ENCODE peak calls at places on chromosome X, in nine cellular contexts. One of them, this sample, is unnamed.

GRCh38 chrX:140440891-140441290 is 64.0 kb downstream of the SOX3 start:
- DNase-seq in MM.1S: no peak
- DNase-seq in progenitor cell of endocrine pancreas: no peak
- DNase-seq in nephron progenitor cell: peak
- DNase-seq in glutamatergic neuron: peak
- DNase-seq in PC-9: no peak
- DNase-seq in GM13977: no peak
- DNase-seq in esophagus squamous epithelium: no peak
- DNase-seq in heart left ventricle: no peak
- DNase-seq in this sample: no peak

GRCh38 chrX:47697171-47697570 is 38.2 kb upstream of the UXT start:
- DNase-seq in MM.1S: no peak
- DNase-seq in progenitor cell of endocrine pancreas: no peak
- DNase-seq in nephron progenitor cell: no peak
- DNase-seq in glutamatergic neuron: no peak
- DNase-seq in PC-9: no peak
- DNase-seq in GM13977: no peak
- DNase-seq in esophagus squamous epithelium: no peak
- DNase-seq in heart left ventricle: no peak
- DNase-seq in this sample: no peak

GRCh38 chrX:31036895-31037294 is 34.9 kb downstream of the FTHL17 start:
- DNase-seq in MM.1S: peak
- DNase-seq in progenitor cell of endocrine pancreas: no peak
- DNase-seq in nephron progenitor cell: peak
- DNase-seq in glutamatergic neuron: peak
- DNase-seq in PC-9: peak
- DNase-seq in GM13977: peak
- DNase-seq in esophagus squamous epithelium: no peak
- DNase-seq in heart left ventricle: peak
- DNase-seq in this sample: peak

GRCh38 chrX:71638409-71638808 is 20.1 kb upstream of the CXCR3 start:
- DNase-seq in MM.1S: no peak
- DNase-seq in progenitor cell of endocrine pancreas: no peak
- DNase-seq in nephron progenitor cell: no peak
- DNase-seq in glutamatergic neuron: no peak
- DNase-seq in PC-9: no peak
- DNase-seq in GM13977: no peak
- DNase-seq in esophagus squamous epithelium: no peak
- DNase-seq in heart left ventricle: no peak
- DNase-seq in this sample: no peak

GRCh38 chrX:123835661-123836371 is 24.0 kb upstream of the XIAP start:
- DNase-seq in MM.1S: no peak
- DNase-seq in progenitor cell of endocrine pancreas: no peak
- DNase-seq in nephron progenitor cell: no peak
- DNase-seq in glutamatergic neuron: no peak
- DNase-seq in PC-9: peak
- DNase-seq in GM13977: no peak
- DNase-seq in esophagus squamous epithelium: no peak
- DNase-seq in heart left ventricle: no peak
- DNase-seq in this sample: no peak

GRCh38 chrX:74925210-74926088 is at the start of gene NEXMIF:
- DNase-seq in MM.1S: peak
- DNase-seq in progenitor cell of endocrine pancreas: peak
- DNase-seq in nephron progenitor cell: peak
- DNase-seq in glutamatergic neuron: peak
- DNase-seq in PC-9: peak
- DNase-seq in GM13977: peak
- DNase-seq in esophagus squamous epithelium: no peak
- DNase-seq in heart left ventricle: no peak
- DNase-seq in this sample: peak

GRCh38 chrX:151488677-151489076 is 74.8 kb upstream of the PASD1 start:
- DNase-seq in MM.1S: no peak
- DNase-seq in progenitor cell of endocrine pancreas: no peak
- DNase-seq in nephron progenitor cell: no peak
- DNase-seq in glutamatergic neuron: no peak
- DNase-seq in PC-9: peak
- DNase-seq in GM13977: peak
- DNase-seq in esophagus squamous epithelium: no peak
- DNase-seq in heart left ventricle: no peak
- DNase-seq in this sample: peak

GRCh38 chrX:150146271-150146888 is 208.1 kb upstream of the EOLA2 start:
- DNase-seq in MM.1S: no peak
- DNase-seq in progenitor cell of endocrine pancreas: no peak
- DNase-seq in nephron progenitor cell: no peak
- DNase-seq in glutamatergic neuron: no peak
- DNase-seq in PC-9: no peak
- DNase-seq in GM13977: no peak
- DNase-seq in esophagus squamous epithelium: no peak
- DNase-seq in heart left ventricle: no peak
- DNase-seq in this sample: no peak

GRCh38 chrX:102604327-102604726 is 5.0 kb downstream of the ARMCX5 start:
- DNase-seq in MM.1S: no peak
- DNase-seq in progenitor cell of endocrine pancreas: no peak
- DNase-seq in nephron progenitor cell: no peak
- DNase-seq in glutamatergic neuron: no peak
- DNase-seq in PC-9: no peak
- DNase-seq in GM13977: no peak
- DNase-seq in esophagus squamous epithelium: no peak
- DNase-seq in heart left ventricle: no peak
- DNase-seq in this sample: no peak

GRCh38 chrX:1502241-1502640 is 34.7 kb downstream of the P2RY8 start:
- DNase-seq in MM.1S: no peak
- DNase-seq in progenitor cell of endocrine pancreas: no peak
- DNase-seq in nephron progenitor cell: no peak
- DNase-seq in glutamatergic neuron: no peak
- DNase-seq in PC-9: no peak
- DNase-seq in GM13977: peak
- DNase-seq in esophagus squamous epithelium: no peak
- DNase-seq in heart left ventricle: no peak
- DNase-seq in this sample: peak

GRCh38 chrX:39811391-39811790 is 286.4 kb downstream of the BCOR start:
- DNase-seq in MM.1S: no peak
- DNase-seq in progenitor cell of endocrine pancreas: no peak
- DNase-seq in nephron progenitor cell: no peak
- DNase-seq in glutamatergic neuron: peak
- DNase-seq in PC-9: no peak
- DNase-seq in GM13977: no peak
- DNase-seq in esophagus squamous epithelium: no peak
- DNase-seq in heart left ventricle: no peak
- DNase-seq in this sample: no peak

GRCh38 chrX:21932277-21932996 is 8.1 kb upstream of the SMS start:
- DNase-seq in MM.1S: no peak
- DNase-seq in progenitor cell of endocrine pancreas: no peak
- DNase-seq in nephron progenitor cell: no peak
- DNase-seq in glutamatergic neuron: no peak
- DNase-seq in PC-9: peak
- DNase-seq in GM13977: no peak
- DNase-seq in esophagus squamous epithelium: no peak
- DNase-seq in heart left ventricle: no peak
- DNase-seq in this sample: no peak

GRCh38 chrX:66408507-66408906 is 230.4 kb downstream of the EDA2R start:
- DNase-seq in MM.1S: peak
- DNase-seq in progenitor cell of endocrine pancreas: no peak
- DNase-seq in nephron progenitor cell: no peak
- DNase-seq in glutamatergic neuron: no peak
- DNase-seq in PC-9: no peak
- DNase-seq in GM13977: peak
- DNase-seq in esophagus squamous epithelium: no peak
- DNase-seq in heart left ventricle: no peak
- DNase-seq in this sample: peak

GRCh38 chrX:102546818-102547493 is 30.4 kb upstream of the TMSB15A start:
- DNase-seq in MM.1S: no peak
- DNase-seq in progenitor cell of endocrine pancreas: no peak
- DNase-seq in nephron progenitor cell: no peak
- DNase-seq in glutamatergic neuron: no peak
- DNase-seq in PC-9: no peak
- DNase-seq in GM13977: no peak
- DNase-seq in esophagus squamous epithelium: no peak
- DNase-seq in heart left ventricle: no peak
- DNase-seq in this sample: peak

GRCh38 chrX:23331701-23332100 is 2.9 kb upstream of the PTCHD1 start:
- DNase-seq in MM.1S: no peak
- DNase-seq in progenitor cell of endocrine pancreas: no peak
- DNase-seq in nephron progenitor cell: peak
- DNase-seq in glutamatergic neuron: no peak
- DNase-seq in PC-9: no peak
- DNase-seq in GM13977: no peak
- DNase-seq in esophagus squamous epithelium: no peak
- DNase-seq in heart left ventricle: no peak
- DNase-seq in this sample: no peak

GRCh38 chrX:111095974-111096870 is at the start of gene PAK3:
- DNase-seq in MM.1S: peak
- DNase-seq in progenitor cell of endocrine pancreas: peak
- DNase-seq in nephron progenitor cell: peak
- DNase-seq in glutamatergic neuron: peak
- DNase-seq in PC-9: no peak
- DNase-seq in GM13977: peak
- DNase-seq in esophagus squamous epithelium: no peak
- DNase-seq in heart left ventricle: peak
- DNase-seq in this sample: no peak

GRCh38 chrX:68415289-68415688 is 18.0 kb downstream of the OPHN1 start:
- DNase-seq in MM.1S: no peak
- DNase-seq in progenitor cell of endocrine pancreas: no peak
- DNase-seq in nephron progenitor cell: no peak
- DNase-seq in glutamatergic neuron: no peak
- DNase-seq in PC-9: peak
- DNase-seq in GM13977: no peak
- DNase-seq in esophagus squamous epithelium: no peak
- DNase-seq in heart left ventricle: peak
- DNase-seq in this sample: no peak

GRCh38 chrX:154750301-154751120 is at the start of gene GAB3:
- DNase-seq in MM.1S: peak
- DNase-seq in progenitor cell of endocrine pancreas: peak
- DNase-seq in nephron progenitor cell: peak
- DNase-seq in glutamatergic neuron: peak
- DNase-seq in PC-9: peak
- DNase-seq in GM13977: peak
- DNase-seq in esophagus squamous epithelium: no peak
- DNase-seq in heart left ventricle: peak
- DNase-seq in this sample: peak

GRCh38 chrX:109294097-109294815 is 187.6 kb downstream of the GUCY2F start:
- DNase-seq in MM.1S: no peak
- DNase-seq in progenitor cell of endocrine pancreas: no peak
- DNase-seq in nephron progenitor cell: no peak
- DNase-seq in glutamatergic neuron: no peak
- DNase-seq in PC-9: no peak
- DNase-seq in GM13977: no peak
- DNase-seq in esophagus squamous epithelium: no peak
- DNase-seq in heart left ventricle: no peak
- DNase-seq in this sample: no peak

GRCh38 chrX:12304261-12304660 is 166.0 kb downstream of the FRMPD4 start:
- DNase-seq in MM.1S: no peak
- DNase-seq in progenitor cell of endocrine pancreas: no peak
- DNase-seq in nephron progenitor cell: no peak
- DNase-seq in glutamatergic neuron: no peak
- DNase-seq in PC-9: no peak
- DNase-seq in GM13977: no peak
- DNase-seq in esophagus squamous epithelium: no peak
- DNase-seq in heart left ventricle: no peak
- DNase-seq in this sample: no peak

GRCh38 chrX:9197231-9197630 is 163.3 kb upstream of the FAM9B start:
- DNase-seq in MM.1S: no peak
- DNase-seq in progenitor cell of endocrine pancreas: no peak
- DNase-seq in nephron progenitor cell: no peak
- DNase-seq in glutamatergic neuron: no peak
- DNase-seq in PC-9: no peak
- DNase-seq in GM13977: no peak
- DNase-seq in esophagus squamous epithelium: no peak
- DNase-seq in heart left ventricle: no peak
- DNase-seq in this sample: no peak

GRCh38 chrX:103399744-103400143 is 23.4 kb downstream of the BEX3 start:
- DNase-seq in MM.1S: no peak
- DNase-seq in progenitor cell of endocrine pancreas: no peak
- DNase-seq in nephron progenitor cell: no peak
- DNase-seq in glutamatergic neuron: no peak
- DNase-seq in PC-9: no peak
- DNase-seq in GM13977: no peak
- DNase-seq in esophagus squamous epithelium: no peak
- DNase-seq in heart left ventricle: no peak
- DNase-seq in this sample: no peak

GRCh38 chrX:140767646-140768045 is 58.1 kb downstream of the LINC00632 start:
- DNase-seq in MM.1S: no peak
- DNase-seq in progenitor cell of endocrine pancreas: no peak
- DNase-seq in nephron progenitor cell: no peak
- DNase-seq in glutamatergic neuron: no peak
- DNase-seq in PC-9: no peak
- DNase-seq in GM13977: no peak
- DNase-seq in esophagus squamous epithelium: no peak
- DNase-seq in heart left ventricle: no peak
- DNase-seq in this sample: no peak

GRCh38 chrX:78199851-78200250 is 60.4 kb upstream of the TAF9B start:
- DNase-seq in MM.1S: peak
- DNase-seq in progenitor cell of endocrine pancreas: no peak
- DNase-seq in nephron progenitor cell: no peak
- DNase-seq in glutamatergic neuron: no peak
- DNase-seq in PC-9: no peak
- DNase-seq in GM13977: peak
- DNase-seq in esophagus squamous epithelium: no peak
- DNase-seq in heart left ventricle: no peak
- DNase-seq in this sample: peak
- TF ChIP-seq CTCF in MM.1S: peak
- TF ChIP-seq CTCF in progenitor cell of endocrine pancreas: peak
- TF ChIP-seq CTCF in nephron progenitor cell: no peak
- TF ChIP-seq CTCF in glutamatergic neuron: peak
- TF ChIP-seq CTCF in PC-9: peak
- TF ChIP-seq CTCF in GM13977: peak
- TF ChIP-seq CTCF in esophagus squamous epithelium: no peak
- TF ChIP-seq CTCF in heart left ventricle: no peak
- TF ChIP-seq CTCF in this sample: no peak

GRCh38 chrX:54758114-54759055 is 39.7 kb downstream of the ITIH6 start:
- DNase-seq in MM.1S: no peak
- DNase-seq in progenitor cell of endocrine pancreas: no peak
- DNase-seq in nephron progenitor cell: no peak
- DNase-seq in glutamatergic neuron: no peak
- DNase-seq in PC-9: no peak
- DNase-seq in GM13977: no peak
- DNase-seq in esophagus squamous epithelium: no peak
- DNase-seq in heart left ventricle: no peak
- DNase-seq in this sample: no peak
- TF ChIP-seq CTCF in MM.1S: no peak
- TF ChIP-seq CTCF in progenitor cell of endocrine pancreas: no peak
- TF ChIP-seq CTCF in nephron progenitor cell: no peak
- TF ChIP-seq CTCF in glutamatergic neuron: no peak
- TF ChIP-seq CTCF in PC-9: no peak
- TF ChIP-seq CTCF in GM13977: no peak
- TF ChIP-seq CTCF in esophagus squamous epithelium: no peak
- TF ChIP-seq CTCF in heart left ventricle: no peak
- TF ChIP-seq CTCF in this sample: no peak

GRCh38 chrX:48806088-48806487 is 4.2 kb downstream of the HDAC6 start:
- DNase-seq in MM.1S: no peak
- DNase-seq in progenitor cell of endocrine pancreas: no peak
- DNase-seq in nephron progenitor cell: no peak
- DNase-seq in glutamatergic neuron: no peak
- DNase-seq in PC-9: no peak
- DNase-seq in GM13977: no peak
- DNase-seq in esophagus squamous epithelium: no peak
- DNase-seq in heart left ventricle: no peak
- DNase-seq in this sample: no peak
- TF ChIP-seq CTCF in MM.1S: peak
- TF ChIP-seq CTCF in progenitor cell of endocrine pancreas: no peak
- TF ChIP-seq CTCF in nephron progenitor cell: no peak
- TF ChIP-seq CTCF in glutamatergic neuron: no peak
- TF ChIP-seq CTCF in PC-9: no peak
- TF ChIP-seq CTCF in GM13977: peak
- TF ChIP-seq CTCF in esophagus squamous epithelium: no peak
- TF ChIP-seq CTCF in heart left ventricle: no peak
- TF ChIP-seq CTCF in this sample: no peak

GRCh38 chrX:56975611-56976010 is 19.7 kb downstream of the SPIN3 start:
- DNase-seq in MM.1S: no peak
- DNase-seq in progenitor cell of endocrine pancreas: no peak
- DNase-seq in nephron progenitor cell: no peak
- DNase-seq in glutamatergic neuron: no peak
- DNase-seq in PC-9: no peak
- DNase-seq in GM13977: no peak
- DNase-seq in esophagus squamous epithelium: no peak
- DNase-seq in heart left ventricle: no peak
- DNase-seq in this sample: no peak
- TF ChIP-seq CTCF in MM.1S: no peak
- TF ChIP-seq CTCF in progenitor cell of endocrine pancreas: no peak
- TF ChIP-seq CTCF in nephron progenitor cell: no peak
- TF ChIP-seq CTCF in glutamatergic neuron: no peak
- TF ChIP-seq CTCF in PC-9: no peak
- TF ChIP-seq CTCF in GM13977: no peak
- TF ChIP-seq CTCF in esophagus squamous epithelium: no peak
- TF ChIP-seq CTCF in heart left ventricle: no peak
- TF ChIP-seq CTCF in this sample: no peak